ENCODE peak calls at places on chromosomes 3 and 15, in seven cellular contexts. F is AG10803; K is naive thymus-derived CD4-positive, alpha-beta T cell; L is aorta; A is AG04450; C is CD8-positive, alpha-beta memory T cell; J is astrocyte of the spinal cord. W is an unnamed sample.
A peak's percentile ranks its signal among the peaks of the same experiment; 100 is the strongest.

GRCh38 chr3:17013571-17013970 is 128.8 kb downstream of the PLCL2 start:
- DNase-seq in L (no peak), A (no peak), F (no peak), J (no peak), C (no peak), K (no peak), W (peak; percentile 8)

GRCh38 chr3:167406876-167407492 is 26.9 kb upstream of the ZBBX start:
- DNase-seq in F (peak; percentile 20), C (no peak), K (no peak), L (peak; percentile 49), J (peak; percentile 82), A (peak; percentile 2), W (no peak)

GRCh38 chr3:73041537-73041936 is 19.9 kb upstream of the EBLN2 start:
- DNase-seq in K (no peak), F (no peak), L (no peak), J (no peak), C (no peak), A (no peak), W (no peak)

GRCh38 chr15:89576417-89576773 is 1.1 kb downstream of the TICRR start:
- DNase-seq in A (no peak), L (no peak), J (peak; percentile 9), K (no peak), C (no peak), F (peak; percentile 22), W (no peak)

GRCh38 chr15:57691082-57691481 is 15.4 kb upstream of the POLR2M start:
- DNase-seq in J (no peak), C (no peak), K (no peak), L (no peak), F (no peak), A (no peak), W (no peak)

GRCh38 chr15:93378547-93378946 is 289.5 kb upstream of the RGMA start:
- DNase-seq in K (no peak), J (no peak), A (no peak), C (no peak), F (no peak), L (no peak), W (no peak)

GRCh38 chr3:14606663-14607339 is 44.8 kb upstream of the CCDC174 start:
- DNase-seq in F (no peak), A (no peak), K (no peak), J (no peak), C (no peak), L (no peak), W (no peak)

GRCh38 chr15:90706394-90707327 is 10.5 kb upstream of the BLM start:
- DNase-seq in L (no peak), C (no peak), J (no peak), F (no peak), A (no peak), K (no peak), W (no peak)

GRCh38 chr3:66297260-66297863 is 76.6 kb downstream of the SLC25A26 start:
- DNase-seq in F (peak; percentile 34), A (no peak), L (no peak), C (no peak), K (no peak), J (peak; percentile 29), W (no peak)

GRCh38 chr3:45153658-45154437 is 7.7 kb upstream of the CDCP1 start:
- DNase-seq in K (no peak), A (no peak), L (no peak), J (no peak), C (no peak), F (peak; percentile 65), W (no peak)

GRCh38 chr15:37099321-37100108 is 834 bp downstream of the MEIS2 start:
- DNase-seq in C (no peak), J (peak; percentile 53), L (no peak), A (no peak), K (no peak), F (no peak), W (no peak)

GRCh38 chr15:85024509-85025336 is 43.1 kb downstream of the PDE8A start:
- DNase-seq in F (peak; percentile 72), K (no peak), J (peak; percentile 83), L (no peak), C (no peak), A (no peak), W (no peak)
- H3K4me3 ChIP-seq in F (no peak overlapping the region), K (no peak overlapping the region), J (no peak overlapping the region), L (no peak overlapping the region), C (no peak overlapping the region), A (no peak overlapping the region), W (no peak overlapping the region)

GRCh38 chr3:127222664-127223063 is 29.7 kb downstream of the PRR23E start:
- DNase-seq in A (no peak), K (no peak), F (no peak), L (no peak), J (no peak), C (no peak), W (no peak)

GRCh38 chr3:127226451-127226850 is 33.5 kb downstream of the PRR23E start:
- DNase-seq in F (peak; percentile 52), K (no peak), A (no peak), L (no peak), C (no peak), J (no peak), W (no peak)

GRCh38 chr3:127221062-127222035 is 28.4 kb downstream of the PRR23E start:
- DNase-seq in F (no peak), C (no peak), K (no peak), L (no peak), A (no peak), J (no peak), W (no peak)

GRCh38 chr3:127222163-127222562 is 29.2 kb downstream of the PRR23E start:
- DNase-seq in F (no peak), L (no peak), J (no peak), A (no peak), C (no peak), K (no peak), W (no peak)

GRCh38 chr3:127224118-127224517 is 31.2 kb downstream of the PRR23E start:
- DNase-seq in L (no peak), C (no peak), F (no peak), J (no peak), K (no peak), A (no peak), W (no peak)
- H3K4me3 ChIP-seq in L (no peak overlapping the region), C (no peak overlapping the region), F (no peak overlapping the region), J (no peak overlapping the region), K (no peak overlapping the region), A (no peak overlapping the region), W (no peak overlapping the region)

DNA sequence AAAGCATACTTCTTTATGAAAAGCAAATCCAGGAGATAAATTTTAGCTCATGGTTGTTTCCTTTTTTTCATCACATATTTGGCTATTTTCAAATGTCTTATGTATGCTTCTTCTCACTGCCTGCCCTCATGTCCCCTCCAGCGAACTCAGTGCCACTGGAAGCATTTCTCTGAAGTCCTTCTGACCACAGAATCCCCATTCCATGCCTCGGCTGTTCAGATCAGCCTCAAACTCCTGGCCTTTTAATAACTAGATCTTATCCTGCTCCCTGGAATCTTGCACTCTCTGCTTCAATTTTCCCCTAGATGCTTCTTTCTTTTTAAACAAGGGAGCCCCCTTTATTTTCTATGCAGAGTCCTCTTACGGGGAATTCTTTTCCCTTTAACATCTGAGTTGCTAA is 10.1 kb downstream of the ETV5 start:
- DNase-seq in C (no peak), J (peak; percentile 9), A (no peak), F (peak; percentile 21), L (no peak), K (no peak), W (no peak)
- H3K4me3 ChIP-seq in C (no peak overlapping the region), J (no peak overlapping the region), A (no peak overlapping the region), F (no peak overlapping the region), L (no peak overlapping the region), K (no peak overlapping the region), W (no peak overlapping the region)

GRCh38 chr3:151926956-151927355 is 53.5 kb downstream of the SUCNR1 start:
- DNase-seq in F (peak; percentile 76), A (peak; percentile 18), L (no peak), J (peak; percentile 85), C (no peak), K (no peak), W (no peak)
- H3K4me3 ChIP-seq in F (no peak overlapping the region), A (no peak overlapping the region), L (no peak overlapping the region), J (no peak overlapping the region), C (no peak overlapping the region), K (no peak overlapping the region), W (no peak overlapping the region)

GRCh38 chr15:55349282-55349681 is 30.3 kb downstream of the PIGB start:
- DNase-seq in J (no peak), C (no peak), K (no peak), A (no peak), F (no peak), L (no peak), W (no peak)

GRCh38 chr15:55348281-55348778 is 29.3 kb downstream of the PIGB start:
- DNase-seq in F (no peak), L (no peak), C (no peak), K (no peak), A (no peak), J (no peak), W (no peak)

GRCh38 chr15:55343168-55343567 is 24.1 kb downstream of the PIGB start:
- DNase-seq in J (no peak), C (no peak), A (no peak), F (peak; percentile 58), K (no peak), L (no peak), W (no peak)

DNA sequence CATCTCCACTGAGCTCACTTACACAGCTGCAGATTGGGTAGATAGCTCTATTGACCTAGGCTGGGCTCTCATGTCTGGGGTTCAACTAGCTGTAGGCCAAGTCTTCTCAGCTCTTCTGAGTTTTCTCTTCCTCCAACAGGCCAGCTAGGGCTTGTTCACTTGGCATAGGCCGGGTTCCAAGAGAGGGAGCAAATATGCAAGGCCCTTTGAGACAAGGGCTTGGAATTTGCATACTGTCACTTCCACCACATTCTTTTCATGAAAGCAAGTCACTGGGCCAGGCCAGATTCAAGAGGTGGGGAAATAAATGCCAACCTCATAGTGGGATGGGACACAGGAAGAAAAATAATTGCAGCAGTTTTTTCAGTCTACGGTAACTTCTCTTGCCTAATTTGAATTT is 25.2 kb downstream of the PIGB start:
- DNase-seq in L (no peak), F (peak; percentile 76), J (no peak), K (no peak), C (no peak), A (no peak), W (no peak)
- H3K4me3 ChIP-seq in L (no peak overlapping the region), F (no peak overlapping the region), J (no peak overlapping the region), K (no peak overlapping the region), C (no peak overlapping the region), A (no peak overlapping the region), W (no peak overlapping the region)

DNA sequence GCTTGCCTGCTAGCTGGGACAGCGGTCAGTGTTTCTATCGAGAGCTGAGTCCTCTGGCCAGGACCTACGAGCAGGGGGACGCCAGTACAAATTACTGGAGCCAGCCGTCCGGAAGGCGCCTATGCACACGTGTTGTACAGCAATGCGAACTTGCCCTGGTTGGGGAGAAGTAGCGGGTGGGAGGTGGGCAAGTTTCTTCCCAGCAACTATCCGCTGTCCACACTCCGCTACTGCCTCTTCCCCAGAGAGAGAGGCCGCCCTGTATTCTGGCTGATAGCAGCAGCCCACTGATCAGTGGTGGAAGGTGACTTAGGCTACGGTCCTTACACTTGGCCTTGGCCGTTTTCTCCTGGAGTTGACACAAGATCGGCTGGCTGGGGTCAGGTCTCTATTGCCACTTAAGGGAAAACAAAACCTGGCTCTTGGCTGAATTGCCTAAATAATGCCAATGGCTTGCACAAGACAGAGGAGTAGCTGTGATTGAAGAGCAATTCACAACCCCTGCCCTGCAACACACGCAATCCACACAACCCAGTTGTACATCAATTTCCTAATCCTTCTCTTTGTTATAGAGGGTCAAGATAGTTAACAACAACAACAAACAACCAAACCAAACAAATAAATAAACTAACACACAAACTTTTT is 12.8 kb upstream of the SHC4 start:
- DNase-seq in F (no peak), L (peak; percentile 54), C (no peak), K (no peak), A (no peak), J (no peak), W (no peak)
- H3K4me3 ChIP-seq in F (no peak overlapping the region), L (no peak overlapping the region), C (no peak overlapping the region), K (peak overlapping the region; percentile 58), A (no peak overlapping the region), J (no peak overlapping the region), W (peak overlapping the region; percentile 62)

GRCh38 chr15:26628879-26629529 is 143.9 kb downstream of the GABRB3 start:
- DNase-seq in K (no peak), F (peak; percentile 71), L (peak; percentile 58), C (no peak), A (no peak), J (no peak), W (no peak)
- H3K4me3 ChIP-seq in K (no peak overlapping the region), F (peak overlapping the region; percentile 52), L (no peak overlapping the region), C (no peak overlapping the region), A (no peak overlapping the region), J (no peak overlapping the region), W (no peak overlapping the region)

W was measured in GM12864.